ENCODE peak calls at places on chromosomes 7 and 10, in eight cellular contexts. X is activated CD4-positive, alpha-beta T cell treated with anti-CD3 and anti-CD28 coated beads for 4 hours; A is astrocyte; F is A172; T is GM19239; W is left lung; U is stimulated activated CD8-positive, alpha-beta memory T cell treated with anti-CD3 and anti-CD28 coated beads, Interleukin-4, amount 100 ng/mL, for 4 hours; H is NCI-H1417 treated with DMSO at 0.1 percent for 48 hours. M is an unnamed sample.

GRCh38 chr10:110078317-110078716 is 70.5 kb downstream of the ADD3 start:
- DNase-seq in A (no peak), H (no peak), F (no peak), X (no peak), W (no peak), T (no peak), U (no peak), M (no peak)

GRCh38 chr7:30984359-30985107 is 20.8 kb downstream of the GHRHR start:
- DNase-seq in A (peak; percentile 42), H (no peak), T (no peak), U (no peak), W (no peak), F (peak; percentile 86), X (no peak), M (no peak)

GRCh38 chr7:130359276-130359857 is 14.8 kb downstream of the CPA5 start:
- DNase-seq in F (no peak), A (no peak), H (no peak), W (no peak), U (no peak), T (no peak), X (no peak), M (no peak)

GRCh38 chr10:69901022-69901421 is 99.3 kb downstream of the COL13A1 start:
- DNase-seq in U (no peak), A (no peak), W (no peak), H (no peak), X (no peak), T (no peak), F (no peak), M (no peak)

GRCh38 chr10:677038-677437 is 12.4 kb downstream of the DIP2C start:
- DNase-seq in X (no peak), H (no peak), F (no peak), A (no peak), U (no peak), W (no peak), T (no peak), M (no peak)

GRCh38 chr10:30219977-30220751 is 128.9 kb downstream of the MTPAP start:
- DNase-seq in T (no peak), A (peak; percentile 25), F (no peak), W (no peak), X (no peak), H (no peak), U (no peak), M (no peak)

GRCh38 chr7:94012748-94013147 is 8.6 kb upstream of the BET1 start:
- DNase-seq in U (no peak), W (no peak), H (no peak), A (no peak), T (no peak), F (no peak), X (no peak), M (no peak)

GRCh38 chr10:47396311-47396717 is 12.2 kb upstream of the ZNF488 start:
- DNase-seq in A (no peak), T (no peak), H (no peak), F (no peak), U (no peak), W (no peak), X (no peak), M (no peak)

GRCh38 chr10:124992462-124993344 is 50.8 kb downstream of the ZRANB1 start:
- DNase-seq in H (no peak), W (peak; percentile 45), X (no peak), F (peak; percentile 21), T (no peak), U (no peak), A (peak; percentile 38), M (peak; percentile 59)

GRCh38 chr7:26534649-26535482 is 243.2 kb downstream of the SNX10 start:
- DNase-seq in F (peak; percentile 15), H (peak; percentile 98), X (no peak), W (no peak), T (no peak), U (no peak), A (no peak), M (no peak)

GRCh38 chr7:36670585-36671431 is 53.5 kb downstream of the AOAH start:
- DNase-seq in F (peak; percentile 90), W (peak; percentile 51), T (peak; percentile 35), H (no peak), A (no peak), X (peak; percentile 50), U (peak; percentile 31), M (peak; percentile 8)

GRCh38 chr10:132548106-132548823 is 10.7 kb downstream of the INPP5A start:
- DNase-seq in T (no peak), H (no peak), U (no peak), F (no peak), W (no peak), X (no peak), A (no peak), M (no peak)

GRCh38 chr10:8146650-8147049 is 92.2 kb downstream of the GATA3 start:
- DNase-seq in U (no peak), W (no peak), F (peak; percentile 79), H (no peak), X (no peak), A (peak; percentile 83), T (no peak), M (no peak)

GRCh38 chr10:26488344-26488743 is 50.2 kb downstream of the APBB1IP start:
- DNase-seq in W (no peak), X (no peak), H (no peak), U (no peak), F (peak; percentile 86), A (peak; percentile 38), T (no peak), M (no peak)

GRCh38 chr7:92754756-92755581 is 81.4 kb downstream of the CDK6 start:
- DNase-seq in X (no peak), W (no peak), T (no peak), H (peak; percentile 65), A (no peak), F (no peak), U (no peak), M (peak; percentile 36)

GRCh38 chr10:102597131-102597891 is 47.0 kb upstream of the TRIM8 start:
- DNase-seq in U (no peak), X (no peak), T (no peak), W (no peak), A (no peak), H (no peak), F (no peak), M (no peak)

GRCh38 chr10:115950320-115950719 is 322.7 kb downstream of the GFRA1 start:
- DNase-seq in T (no peak), F (no peak), W (no peak), X (no peak), A (peak; percentile 63), U (no peak), H (no peak), M (no peak)

GRCh38 chr7:21253740-21254687 is 173.9 kb upstream of the SP4 start:
- DNase-seq in T (peak; percentile 13), W (peak; percentile 34), F (peak; percentile 71), U (no peak), X (peak; percentile 11), A (peak; percentile 11), H (peak; percentile 90), M (peak; percentile 43)

GRCh38 chr7:137146552-137146961 is 197.0 kb downstream of the PTN start:
- DNase-seq in W (no peak), F (peak; percentile 75), X (no peak), U (no peak), T (no peak), H (no peak), A (peak; percentile 99), M (no peak)

GRCh38 chr7:139827042-139827441 is 2.0 kb upstream of the TBXAS1 start:
- DNase-seq in X (no peak), H (no peak), T (no peak), A (no peak), W (no peak), U (no peak), F (no peak), M (no peak)

GRCh38 chr7:106102387-106102966 is 9.6 kb downstream of the SYPL1 start:
- DNase-seq in W (no peak), U (no peak), A (no peak), H (no peak), T (no peak), X (no peak), F (no peak), M (no peak)

M was measured in substantia nigra.